ENCODE peak calls at places on chromosomes 1 and 21, in four cellular contexts. M is A549, U is body of pancreas, N is suprapubic skin. H is an unnamed sample.

GRCh38 chr1:145846191-145846590 is 761 bp downstream of the NUDT17 start:
- DNase-seq in M (peak; percentile 38), U (peak; percentile 32), N (no peak), H (peak; percentile 47)

GRCh38 chr1:92752719-92753118 is 32.2 kb downstream of the EVI5 start:
- DNase-seq in U (no peak), N (no peak), M (no peak), H (no peak)

GRCh38 chr1:157671895-157672294 is 28.7 kb downstream of the FCRL3 start:
- DNase-seq in U (no peak), M (no peak), N (no peak), H (no peak)

GRCh38 chr21:42532466-42533181 is 19.0 kb downstream of the SLC37A1 start:
- DNase-seq in U (peak; percentile 56), N (peak; percentile 75), M (no peak), H (no peak)

GRCh38 chr1:108107658-108108057 is 92.5 kb downstream of the SLC25A24 start:
- DNase-seq in U (no peak), M (peak; percentile 18), N (no peak), H (peak; percentile 54)

GRCh38 chr1:156931974-156932710 is 11.7 kb downstream of the LRRC71 start:
- DNase-seq in N (no peak), M (no peak), U (no peak), H (no peak)

GRCh38 chr1:204977327-204977726 is 65.7 kb upstream of the CNTN2 start:
- DNase-seq in U (no peak), N (no peak), M (no peak), H (no peak)

GRCh38 chr1:186950547-186950946 is 121.8 kb downstream of the PLA2G4A start:
- DNase-seq in U (no peak), M (peak; percentile 61), N (no peak), H (no peak)

GRCh38 chr1:8317647-8318360 is at the start of gene SLC45A1:
- DNase-seq in U (peak; percentile 75), N (no peak), M (peak; percentile 62), H (peak; percentile 50)

GRCh38 chr1:150473659-150474058 is 13.6 kb upstream of the TARS2 start:
- DNase-seq in M (no peak), U (no peak), N (no peak), H (no peak)

GRCh38 chr1:37732111-37732780 is 32.7 kb downstream of the EPHA10 start:
- DNase-seq in N (no peak), U (peak; percentile 10), M (no peak), H (no peak)

GRCh38 chr1:97145321-97145956 is 423.9 kb downstream of the PTBP2 start:
- DNase-seq in M (no peak), U (no peak), N (no peak), H (no peak)

GRCh38 chr1:209675567-209676154 is 449 bp downstream of the G0S2 start:
- DNase-seq in N (no peak), M (no peak), U (peak; percentile 53), H (peak; percentile 50)

GRCh38 chr1:108624069-108624468 is 36.8 kb downstream of the HENMT1 start:
- DNase-seq in N (no peak), M (no peak), U (no peak), H (no peak)

GRCh38 chr1:52899445-52899894 is 22.1 kb downstream of the ECHDC2 start:
- DNase-seq in M (no peak), U (no peak), N (no peak), H (peak; percentile 22)

GRCh38 chr1:179081696-179082307 is at the start of gene TOR3A:
- DNase-seq in U (peak; percentile 96), M (peak; percentile 88), N (peak; percentile 93), H (peak; percentile 92)
- TF ChIP-seq POLR2A in U (peak; percentile 90), M (peak; percentile 88), N (peak; percentile 68), H (peak; percentile 52)

DNA sequence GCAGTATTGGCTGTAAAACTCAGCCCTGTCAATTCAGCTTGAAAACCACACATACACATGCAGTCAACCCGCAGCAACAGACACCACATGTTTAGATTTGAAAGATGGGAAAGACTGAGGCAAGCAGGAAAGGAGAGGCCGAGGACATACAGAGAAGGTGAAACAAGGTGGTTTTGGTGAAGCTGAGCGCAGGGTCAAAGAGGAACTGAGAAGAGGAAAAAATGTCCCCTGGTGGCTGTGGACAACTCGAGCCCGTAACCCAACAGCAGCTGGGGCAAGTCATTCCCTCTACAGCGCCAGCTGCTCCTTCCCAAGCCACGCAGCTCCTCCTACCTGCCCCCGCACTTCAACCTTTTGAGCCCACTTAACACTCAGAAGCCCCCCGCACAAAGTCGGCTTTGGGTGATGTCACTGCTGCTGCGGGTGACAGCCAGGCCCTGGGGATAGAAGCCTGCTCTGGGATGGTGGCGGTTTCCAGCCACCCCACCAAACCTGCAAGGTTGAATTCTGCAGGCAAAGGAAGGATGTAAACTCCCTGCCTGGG is 63.0 kb downstream of the KCNN3 start:
- DNase-seq in M (no peak), U (no peak), N (no peak), H (no peak)
- TF ChIP-seq CTCF in M (no peak), U (no peak), N (no peak), H (no peak)

GRCh38 chr1:39151267-39151666 is 53.2 kb upstream of the MACF1 start:
- DNase-seq in M (no peak), N (no peak), U (no peak), H (no peak)

GRCh38 chr1:39154553-39155361 is 49.7 kb upstream of the MACF1 start:
- DNase-seq in U (peak; percentile 21), M (peak; percentile 46), N (peak; percentile 74), H (no peak)

GRCh38 chr1:39152923-39153322 is 51.6 kb upstream of the MACF1 start:
- DNase-seq in U (no peak), N (no peak), M (no peak), H (no peak)

GRCh38 chr1:39150779-39151178 is 53.7 kb upstream of the MACF1 start:
- DNase-seq in N (no peak), U (no peak), M (no peak), H (no peak)

DNA sequence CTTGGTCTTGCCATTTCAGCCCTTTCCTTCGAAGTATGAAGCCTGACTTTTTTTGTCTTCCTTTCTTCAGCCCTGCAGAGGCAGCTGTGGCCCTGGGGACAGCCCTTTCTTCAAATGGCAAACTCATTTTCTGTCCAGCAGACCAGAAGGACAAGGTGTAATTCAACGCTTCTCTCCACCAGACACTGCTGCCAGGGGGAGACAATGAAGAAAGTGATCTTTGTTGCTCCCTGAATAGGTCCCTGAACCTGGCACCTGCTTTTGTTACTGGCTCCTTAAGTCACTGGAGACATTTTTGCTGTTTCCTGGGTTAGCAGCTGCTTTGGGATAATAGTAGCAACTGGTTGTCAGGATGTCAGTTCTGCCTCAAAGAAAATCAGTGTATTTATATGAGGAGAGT is 50.8 kb upstream of the MACF1 start:
- DNase-seq in U (no peak), M (no peak), N (no peak), H (no peak)
- H3K4me3 ChIP-seq in U (no peak overlapping the region), M (no peak overlapping the region), N (no peak overlapping the region), H (no peak overlapping the region)

DNA sequence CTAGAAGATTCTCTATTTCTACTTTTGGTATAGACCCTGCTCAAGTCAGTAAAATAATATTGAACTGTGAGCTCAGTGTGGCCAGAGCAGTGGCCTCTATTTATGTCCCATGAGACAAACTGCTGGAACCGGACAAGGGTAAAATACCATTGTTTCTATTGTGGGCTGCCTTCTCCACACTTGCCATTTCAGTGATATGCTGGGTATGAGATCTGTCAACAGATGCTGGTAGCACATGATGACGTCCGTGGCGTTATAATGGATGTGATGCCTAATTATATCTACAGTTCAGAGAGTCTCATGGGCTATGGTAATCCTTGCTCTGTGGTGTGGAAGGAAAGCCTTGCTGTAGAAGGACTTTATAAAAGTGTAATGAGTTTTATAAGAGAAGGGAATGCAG is 2.4 kb downstream of the ACTN2 start:
- DNase-seq in M (no peak), U (no peak), N (no peak), H (no peak)
- TF ChIP-seq POLR2A in M (no peak), U (no peak), N (no peak), H (no peak)

DNA sequence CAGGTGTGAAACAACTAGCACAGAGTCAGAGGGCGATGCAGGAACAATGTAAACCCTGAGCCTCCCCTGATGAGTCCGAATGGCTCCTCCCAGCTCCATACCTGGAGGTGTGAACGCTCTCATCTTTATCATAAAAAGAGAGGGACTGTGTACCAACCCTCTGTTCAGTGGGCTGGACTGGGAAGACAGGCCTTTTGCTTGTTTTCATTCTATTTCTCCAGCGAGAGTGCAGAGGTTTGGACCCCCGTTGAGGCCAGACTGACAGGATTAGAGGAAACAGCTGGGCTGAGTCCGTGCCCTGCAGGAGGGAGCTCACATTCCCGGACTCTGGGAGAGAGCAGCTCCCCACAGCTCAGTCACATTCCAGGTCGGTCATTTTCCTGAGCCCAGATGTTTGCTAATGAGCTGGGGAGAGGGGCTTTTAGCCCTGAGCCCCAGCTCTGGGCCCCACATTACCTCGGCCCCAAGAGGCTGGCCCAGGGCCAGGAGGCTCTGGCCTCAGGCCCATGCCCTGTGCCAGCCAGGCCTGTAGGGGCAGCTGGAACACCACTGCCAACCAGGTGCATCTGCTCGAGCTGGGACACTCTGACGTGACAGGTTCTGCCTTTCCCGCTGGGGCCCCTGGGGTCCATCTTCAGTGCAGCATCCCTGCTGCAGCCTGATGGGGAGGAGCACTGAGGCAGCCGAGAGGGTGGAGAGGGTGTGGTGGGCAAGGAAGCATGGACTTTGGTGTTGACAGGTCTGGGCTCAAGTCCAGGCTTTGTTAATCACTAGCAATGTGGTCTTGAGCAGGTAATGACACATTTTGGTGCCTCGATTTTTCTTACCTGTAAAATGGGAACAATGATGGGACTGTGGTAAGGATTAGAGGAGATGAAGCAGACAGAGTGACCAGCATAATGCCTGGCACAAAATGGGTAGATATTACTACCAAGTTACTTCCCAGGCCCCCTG is 3.5 kb upstream of the NBL1 start:
- DNase-seq in N (no peak), U (peak; percentile 29), M (peak; percentile 41), H (no peak)
- TF ChIP-seq CTCF in N (no peak), U (no peak), M (no peak), H (no peak)

GRCh38 chr1:103108525-103109150 is 316 bp upstream of the COL11A1 start:
- DNase-seq in N (peak; percentile 49), U (peak; percentile 40), M (peak; percentile 4), H (no peak)

GRCh38 chr1:103110701-103111100 is 2.4 kb upstream of the COL11A1 start:
- DNase-seq in N (no peak), M (no peak), U (no peak), H (no peak)

GRCh38 chr1:103107696-103108524 is at the start of gene COL11A1:
- DNase-seq in U (no peak), N (no peak), M (no peak), H (no peak)

GRCh38 chr1:103109291-103109920 is 1.1 kb upstream of the COL11A1 start:
- DNase-seq in M (no peak), N (no peak), U (no peak), H (no peak)

DNA sequence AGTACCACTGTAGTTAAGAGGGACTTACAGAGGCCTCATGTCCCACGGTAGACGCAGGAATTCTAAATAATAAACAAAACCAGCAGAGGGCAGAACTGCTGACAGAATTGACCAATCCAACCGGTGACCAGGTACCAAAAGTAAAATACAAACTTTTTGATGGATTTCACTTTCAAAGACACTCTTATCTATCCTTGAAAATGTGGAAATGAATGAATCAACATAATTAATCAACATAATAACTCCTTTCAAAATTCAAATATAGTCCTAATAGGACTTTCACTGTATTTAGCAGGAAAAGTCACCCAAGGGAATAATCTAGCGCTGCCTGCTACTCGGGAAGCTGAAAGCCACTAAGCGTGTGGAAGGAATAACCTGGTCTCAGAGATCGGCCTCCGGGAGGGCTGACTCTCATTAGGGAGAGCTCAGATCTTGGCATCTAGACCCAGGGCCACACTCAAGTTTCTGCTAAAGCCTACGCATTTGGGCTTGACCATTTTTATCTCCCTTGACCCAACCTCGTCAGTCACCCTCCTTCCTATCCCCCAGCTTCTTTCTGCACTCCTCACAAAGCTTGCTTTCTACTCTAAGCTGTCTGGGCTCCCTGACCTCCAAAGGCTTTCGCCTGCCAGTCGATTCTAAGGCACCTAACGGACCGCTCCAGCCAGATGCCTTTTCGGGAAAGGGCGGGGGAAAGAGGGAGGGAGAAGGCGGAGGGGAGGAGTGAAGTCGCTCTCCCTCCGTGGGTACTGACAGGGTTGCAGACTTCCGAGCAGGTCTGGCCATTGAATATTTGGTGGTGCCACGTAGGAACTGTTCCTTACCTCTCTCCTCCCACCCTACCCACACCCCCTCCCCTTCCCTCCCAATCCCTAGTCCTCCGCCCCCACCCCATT is 1.6 kb downstream of the COL11A1 start:
- DNase-seq in M (peak; percentile 54), U (peak; percentile 34), N (peak; percentile 45), H (peak; percentile 33)
- H3K4me3 ChIP-seq in M (peak overlapping the region; percentile 51), U (no peak overlapping the region), N (peak overlapping the region; percentile 48), H (no peak overlapping the region)

H was measured in NB4.